ENCODE peak calls at places on chromosomes 13 and 19, in six cellular contexts. C, G, J, A, P and T are unnamed samples. For H3K9me3 and H3K4me1, the result is how much of the 10 kb centered on the place peaks cover.

GRCh38 chr13:109381546-109382180 is 404.7 kb downstream of the IRS2 start:
- DNase-seq in G (no peak), J (no peak), A (no peak), P (no peak), C (no peak), T (no peak)

GRCh38 chr19:50555447-50556235 is 12.6 kb downstream of the LRRC4B start:
- DNase-seq in J (no peak), A (no peak), P (no peak), C (no peak), G (no peak), T (no peak)

GRCh38 chr19:459724-460511 is 915 bp downstream of the SHC2 start:
- DNase-seq in P (peak), C (no peak), G (peak), A (peak), J (peak), T (peak)

GRCh38 chr19:2333027-2333806 is 4.7 kb downstream of the SPPL2B start:
- DNase-seq in A (peak), P (no peak), G (no peak), J (no peak), C (no peak), T (no peak)

GRCh38 chr13:112146073-112146360 is 79.1 kb downstream of the SOX1 start:
- DNase-seq in C (no peak), P (no peak), A (no peak), G (no peak), J (no peak), T (no peak)

GRCh38 chr19:33404916-33405315 is 31.4 kb downstream of the CEBPG start:
- DNase-seq in C (no peak), A (peak), J (no peak), G (no peak), P (no peak), T (no peak)

GRCh38 chr13:99981115-99982020 is at the start of gene ZIC2:
- DNase-seq in G (no peak), C (no peak), A (peak), P (peak), J (peak), T (no peak)

GRCh38 chr19:49710372-49710951 is 19.5 kb downstream of the CPT1C start:
- DNase-seq in C (no peak), G (no peak), P (no peak), J (peak), A (no peak), T (no peak)

GRCh38 chr13:94641432-94641941 is 39.8 kb downstream of the GPR180 start:
- DNase-seq in P (no peak), G (no peak), A (no peak), C (no peak), J (no peak), T (no peak)

GRCh38 chr19:45142016-45142727 is 18.6 kb downstream of the NKPD1 start:
- DNase-seq in P (no peak), G (no peak), J (no peak), C (no peak), A (peak), T (no peak)

GRCh38 chr19:49496574-49497008 is 357 bp downstream of the RPS11 start:
- DNase-seq in C (no peak), J (no peak), P (no peak), G (no peak), A (no peak), T (no peak)

GRCh38 chr13:109412232-109412935 is 374.0 kb downstream of the IRS2 start:
- DNase-seq in C (no peak), P (peak), J (peak), A (no peak), G (no peak), T (no peak)

GRCh38 chr19:49442354-49442753 is 1.0 kb upstream of the SLC17A7 start:
- DNase-seq in P (no peak), J (peak), C (no peak), G (peak), A (no peak), T (no peak)

GRCh38 chr19:3350014-3350663 is 16.2 kb upstream of the NFIC start:
- DNase-seq in P (peak), J (no peak), A (peak), G (no peak), C (no peak), T (no peak)

GRCh38 chr13:24085662-24086061 is 74.9 kb upstream of the SPATA13 start:
- DNase-seq in J (no peak), C (no peak), A (no peak), G (no peak), P (no peak), T (no peak)

GRCh38 chr13:44854264-44855060 is 134.8 kb downstream of the NUFIP1 start:
- DNase-seq in A (no peak), P (peak), C (no peak), J (no peak), G (no peak), T (no peak)

GRCh38 chr19:40650749-40651305 is 39.6 kb downstream of the NUMBL start:
- DNase-seq in G (peak), J (no peak), A (peak), C (no peak), P (no peak), T (no peak)

GRCh38 chr19:45754323-45754722 is 14.7 kb downstream of the SIX5 start:
- DNase-seq in J (no peak), A (no peak), C (no peak), G (no peak), P (peak), T (no peak)

GRCh38 chr13:55553736-55554135 is 1587.0 kb upstream of the PRR20A start:
- DNase-seq in G (no peak), P (no peak), J (no peak), C (no peak), A (no peak), T (no peak)

GRCh38 chr19:57314146-57314545 is 6.1 kb upstream of the ZNF543 start:
- DNase-seq in J (no peak), C (no peak), A (no peak), P (no peak), G (no peak), T (no peak)

GRCh38 chr13:106350208-106350607 is 185.3 kb downstream of the EFNB2 start:
- DNase-seq in G (no peak), C (no peak), A (no peak), P (no peak), J (no peak), T (no peak)

GRCh38 chr13:94411747-94412146 is 67.7 kb downstream of the DCT start:
- DNase-seq in J (no peak), G (no peak), C (no peak), P (no peak), A (no peak), T (no peak)

GRCh38 chr13:89457977-89458376 is 1786.8 kb downstream of the SLITRK5 start:
- DNase-seq in J (no peak), C (no peak), G (no peak), A (no peak), P (no peak), T (no peak)

GRCh38 chr13:73198888-73199497 is 140.2 kb downstream of the KLF5 start:
- DNase-seq in J (no peak), C (no peak), P (no peak), A (no peak), G (no peak), T (no peak)

GRCh38 chr13:45007225-45007624 is 17.9 kb downstream of the GPALPP1 start:
- DNase-seq in C (no peak), G (no peak), J (no peak), A (no peak), P (no peak), T (no peak)

GRCh38 chr19:30085394-30085793 is 143.4 kb downstream of the URI1 start:
- DNase-seq in P (peak), G (no peak), A (peak), C (no peak), J (peak), T (no peak)

GRCh38 chr13:107144432-107144831 is 576.5 kb upstream of the ARGLU1 start:
- DNase-seq in J (no peak), P (no peak), G (no peak), A (no peak), C (no peak), T (no peak)

GRCh38 chr13:110387451-110388140 is 80.5 kb downstream of the COL4A2 start:
- DNase-seq in C (no peak), P (peak), G (no peak), A (no peak), J (peak), T (no peak)

GRCh38 chr19:35061583-35062373 is 20.3 kb downstream of the HPN start:
- DNase-seq in G (no peak), C (no peak), P (peak), J (no peak), A (no peak), T (no peak)

GRCh38 chr19:3712663-3713531 is 4.7 kb downstream of the TJP3 start:
- DNase-seq in C (no peak), G (no peak), J (no peak), A (peak), P (no peak), T (no peak)

GRCh38 chr13:48146636-48147035 is 51.7 kb upstream of the MED4 start:
- DNase-seq in J (no peak), A (no peak), G (no peak), C (no peak), P (no peak), T (no peak)

DNA sequence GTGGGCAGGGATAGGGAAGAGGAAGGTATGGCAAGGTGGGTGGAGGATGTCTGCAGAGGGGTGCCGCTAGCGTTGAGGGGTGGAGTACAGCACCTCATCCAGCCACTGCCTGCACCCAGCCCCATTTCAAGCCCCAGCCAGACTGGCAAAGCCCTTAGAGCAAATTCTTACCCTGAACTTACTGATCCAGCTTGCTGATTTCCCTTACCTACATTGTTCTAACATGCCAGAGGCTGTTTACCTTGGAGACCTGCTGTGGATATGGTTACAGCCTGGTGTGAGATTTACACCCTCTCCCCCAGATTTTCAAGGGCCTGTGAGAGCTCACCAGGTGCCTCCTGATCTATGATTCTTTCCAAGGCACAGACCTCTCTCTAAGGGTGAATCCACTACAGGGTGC is 86.0 kb downstream of the ZNF726 start:
- DNase-seq in A (no peak), J (no peak), P (no peak), G (no peak), C (no peak), T (no peak)
- H3K9me3 ChIP-seq in A (under half), J (under half), P (under half), G (under half), C (under half), T (under half)

GRCh38 chr19:55305491-55305890 is 19.6 kb downstream of the TMEM150B start:
- DNase-seq in A (no peak), C (no peak), J (peak), P (no peak), G (peak), T (peak)
- H3K4me1 ChIP-seq in A (under half), C (under half), J (under half), P (under half), G (under half), T (under half)

DNA sequence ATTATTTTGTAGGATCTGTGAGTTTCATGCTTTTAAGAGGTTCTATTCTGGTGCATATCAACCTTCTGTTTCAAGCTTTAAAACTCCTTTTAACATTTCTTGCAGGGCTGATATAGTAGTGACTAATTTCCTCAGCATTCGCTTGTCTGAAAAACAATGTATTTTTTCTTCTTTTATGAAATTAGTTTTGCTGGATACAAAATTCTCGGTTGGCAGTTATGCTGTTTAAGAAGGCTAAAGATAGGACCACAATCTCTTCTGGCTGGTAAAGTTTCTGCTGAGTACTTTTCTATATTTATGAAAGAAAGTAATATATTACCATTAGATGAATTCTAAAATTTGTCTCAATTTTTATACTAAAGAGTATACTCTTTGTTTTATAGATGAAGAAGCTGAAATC is 487.8 kb upstream of the SPRY2 start:
- DNase-seq in A (no peak), J (no peak), G (no peak), P (no peak), C (no peak), T (no peak)
- H3K9me3 ChIP-seq in A (under half), J (under half), G (under half), P (under half), C (under half), T (under half)

GRCh38 chr19:7931221-7932061 is 5.5 kb upstream of the CTXN1 start:
- DNase-seq in A (peak), G (no peak), J (no peak), C (no peak), P (no peak), T (no peak)
- H3K4me1 ChIP-seq in A (under half), G (under half), J (under half), C (under half), P (under half), T (under half)

DNA sequence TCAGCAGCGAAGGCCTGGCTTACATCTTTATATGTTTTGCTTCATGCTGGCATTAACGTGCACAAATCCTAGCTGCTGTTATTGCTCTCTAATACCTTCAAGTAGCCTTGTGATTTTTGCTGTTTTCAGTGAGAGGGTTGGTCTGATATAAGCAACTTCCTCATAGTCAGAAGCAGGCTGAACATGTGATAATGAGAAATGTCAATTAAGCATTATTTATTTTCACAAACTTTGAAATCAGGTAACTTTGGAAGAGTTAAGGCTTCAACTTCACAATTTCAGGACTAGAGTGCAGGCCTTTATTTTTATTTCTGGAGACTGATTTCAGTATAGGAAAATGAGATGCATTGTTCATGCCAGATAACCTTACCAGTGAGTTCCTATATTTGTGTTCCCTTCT is 365.0 kb downstream of the SLC7A1 start:
- DNase-seq in C (no peak), P (no peak), G (no peak), A (no peak), J (no peak), T (no peak)
- H3K9me3 ChIP-seq in C (under half), P (under half), G (under half), A (under half), J (under half), T (under half)

GRCh38 chr13:97234236-97234635 is 12.1 kb downstream of the MBNL2 start:
- DNase-seq in C (no peak), J (no peak), P (no peak), G (no peak), A (no peak), T (no peak)

GRCh38 chr13:97235549-97236206 is 13.5 kb downstream of the MBNL2 start:
- DNase-seq in G (no peak), A (no peak), J (no peak), P (no peak), C (no peak), T (no peak)

GRCh38 chr13:97234742-97235141 is 12.6 kb downstream of the MBNL2 start:
- DNase-seq in J (no peak), P (no peak), C (no peak), A (no peak), G (no peak), T (no peak)

GRCh38 chr13:97231832-97232201 is 9.7 kb downstream of the MBNL2 start:
- DNase-seq in A (no peak), P (no peak), J (no peak), C (no peak), G (no peak), T (no peak)

GRCh38 chr13:97233499-97233898 is 11.4 kb downstream of the MBNL2 start:
- DNase-seq in G (no peak), P (no peak), A (no peak), J (no peak), C (no peak), T (no peak)
- H3K4me1 ChIP-seq in G (half or more), P (half or more), A (under half), J (half or more), C (under half), T (under half)

DNA sequence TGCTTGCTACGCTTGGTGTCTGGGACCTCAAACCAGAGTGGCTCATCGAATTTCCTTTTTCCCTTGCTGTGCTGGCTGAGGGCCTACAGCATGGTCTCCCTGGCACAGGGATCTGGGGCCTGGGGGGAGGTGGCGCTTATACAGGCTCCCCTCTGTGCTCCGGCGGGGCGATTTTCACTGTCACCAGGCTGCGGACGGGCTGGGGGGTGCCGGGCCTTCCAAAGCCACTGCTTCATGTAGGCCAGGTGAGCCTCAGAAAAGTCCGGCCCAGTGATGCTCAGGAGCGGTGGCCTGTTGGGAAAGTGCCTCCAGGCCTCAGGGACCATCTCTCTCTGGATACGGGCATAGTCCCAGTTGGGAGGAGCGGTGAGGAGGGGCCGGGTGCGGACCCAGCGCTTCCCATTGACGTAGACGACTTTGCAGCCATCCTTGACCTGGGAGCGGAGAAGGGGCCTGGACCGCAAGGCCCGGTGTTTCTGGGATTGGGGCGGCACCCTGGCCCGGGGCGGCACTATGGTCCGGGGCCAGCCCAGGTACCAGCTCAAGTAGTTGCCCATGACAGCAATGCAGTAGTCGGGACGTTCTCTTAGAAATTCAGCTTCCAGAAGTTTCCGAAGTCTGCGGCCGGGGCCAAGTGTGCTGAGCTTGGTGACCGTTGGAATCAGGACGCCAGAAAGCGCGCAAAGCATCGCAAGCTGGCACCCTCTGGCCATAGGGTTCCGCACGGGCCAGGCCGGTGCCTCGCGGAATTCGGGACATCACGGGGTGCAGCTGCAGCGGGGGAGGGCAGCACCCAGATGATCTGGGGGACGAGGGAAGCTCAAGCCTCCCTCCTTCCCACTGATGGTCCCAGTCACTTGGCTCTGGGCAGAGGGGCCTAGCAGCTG is 255.9 kb downstream of the SLC7A1 start:
- DNase-seq in C (no peak), J (no peak), P (no peak), G (no peak), A (no peak), T (no peak)
- H3K9me3 ChIP-seq in C (under half), J (under half), P (under half), G (under half), A (under half), T (under half)